ENCODE peak calls at places on chromosomes 12 and 14, in ten cellular contexts. S is activated T-cell treated with anti-CD3 and anti-CD28 coated beads, Interleukin-2, amount 50 U/mL, for 72 hours; E is head of caudate nucleus; U is SW 1271; O is AG08395; D is RPMI7951; Z is HTR-8/SVneo; I is brain microvascular endothelial cell; R is SHP77 treated with DMSO at 0.1 percent for 48 hours; Q is COR-L47. Y is an unnamed sample.

GRCh38 chr12:114403044-114403689 is 2.8 kb downstream of the TBX5 start:
- DNase-seq in D (no peak), Z (no peak), Q (no peak), I (no peak), U (no peak), S (no peak), O (no peak), R (no peak), E (no peak), Y (no peak)

GRCh38 chr12:8157484-8158198 is 826 bp downstream of the ZNF705A start:
- DNase-seq in E (no peak), Z (no peak), D (no peak), I (no peak), S (no peak), O (no peak), R (no peak), Q (no peak), U (peak), Y (no peak)

GRCh38 chr12:132335179-132335756 is 5.9 kb upstream of the GALNT9 start:
- DNase-seq in R (no peak), O (no peak), Z (no peak), E (no peak), Q (no peak), D (no peak), I (no peak), U (no peak), S (no peak), Y (no peak)

GRCh38 chr14:90419200-90419599 is 22.4 kb downstream of the CALM1 start:
- DNase-seq in R (peak), U (peak), I (peak), S (no peak), Q (peak), D (peak), E (peak), O (peak), Z (peak), Y (peak)

GRCh38 chr14:92538412-92539017 is 24.9 kb downstream of the RIN3 start:
- DNase-seq in R (no peak), I (no peak), O (no peak), Q (no peak), S (no peak), Z (no peak), U (no peak), D (no peak), E (no peak), Y (no peak)

GRCh38 chr12:128557231-128557630 is 266.5 kb downstream of the SLC15A4 start:
- DNase-seq in Q (no peak), D (no peak), Z (no peak), S (no peak), I (no peak), R (no peak), O (no peak), E (no peak), U (no peak), Y (no peak)

GRCh38 chr12:100401660-100402059 is 44.8 kb downstream of the SLC17A8 start:
- DNase-seq in I (peak), Z (peak), Q (no peak), O (no peak), E (no peak), S (no peak), R (no peak), D (peak), U (no peak), Y (no peak)

GRCh38 chr14:92959189-92959531 is 36.2 kb downstream of the CHGA start:
- DNase-seq in D (no peak), I (no peak), Q (peak), U (no peak), R (peak), O (no peak), E (peak), S (no peak), Z (no peak), Y (no peak)

GRCh38 chr14:65096323-65097089 is 5.8 kb downstream of the MAX start:
- DNase-seq in D (no peak), U (no peak), I (peak), R (no peak), Q (no peak), S (no peak), E (no peak), O (peak), Z (no peak), Y (no peak)

Y was measured in SJSA1.